ENCODE peak calls at places on chromosome 17, in six cellular contexts. J is PC-9, N is OCI-LY7, X is substantia nigra, A is tibial artery, I is IMR-90. V is an unnamed sample.

GRCh38 chr17:74076446-74076845 is 127.0 kb upstream of the RPL38 start:
- DNase-seq in J (no peak), N (no peak), X (no peak), A (no peak), I (no peak), V (no peak)

GRCh38 chr17:67569873-67570272 is 147.9 kb upstream of the NOL11 start:
- DNase-seq in J (no peak), N (no peak), X (no peak), A (no peak), I (no peak), V (no peak)

GRCh38 chr17:82231312-82231561 is 2.4 kb downstream of the SLC16A3 start:
- DNase-seq in J (no peak), N (no peak), X (no peak), A (no peak), I (no peak), V (no peak)

GRCh38 chr17:39929657-39930407 is 2.3 kb downstream of the LRRC3C start:
- DNase-seq in J (peak; percentile 93), N (no peak), X (no peak), A (no peak), I (peak; percentile 82), V (no peak)

GRCh38 chr17:62822080-62822904 is 14.2 kb upstream of the MARCHF10 start:
- DNase-seq in J (no peak), N (no peak), X (no peak), A (no peak), I (no peak), V (no peak)

GRCh38 chr17:55305321-55306087 is 40.7 kb downstream of the HLF start:
- DNase-seq in J (no peak), N (no peak), X (no peak), A (no peak), I (no peak), V (no peak)

GRCh38 chr17:77566151-77566550 is 392.4 kb upstream of the TNRC6C start:
- DNase-seq in J (no peak), N (peak; percentile 15), X (no peak), A (no peak), I (no peak), V (no peak)

GRCh38 chr17:76395980-76396379 is 11.6 kb downstream of the SPHK1 start:
- DNase-seq in J (no peak), N (no peak), X (no peak), A (no peak), I (no peak), V (no peak)

GRCh38 chr17:43528319-43528987 is 17.7 kb downstream of the ETV4 start:
- DNase-seq in J (no peak), N (no peak), X (no peak), A (no peak), I (no peak), V (no peak)

GRCh38 chr17:27495460-27495859 is 39.2 kb downstream of the KSR1 start:
- DNase-seq in J (no peak), N (peak; percentile 37), X (no peak), A (no peak), I (no peak), V (no peak)

GRCh38 chr17:29378495-29378894 is 11.7 kb upstream of the TAOK1 start:
- DNase-seq in J (no peak), N (no peak), X (no peak), A (no peak), I (no peak), V (no peak)
- H3K27ac ChIP-seq in J (no peak overlapping the region), N (no peak overlapping the region), X (peak overlapping the region; percentile 86), A (no peak overlapping the region), I (no peak overlapping the region), V (peak overlapping the region; percentile 11)

GRCh38 chr17:50973557-50974494 is 107.7 kb upstream of the TOB1 start:
- DNase-seq in J (no peak), N (no peak), X (no peak), A (no peak), I (no peak), V (no peak)

GRCh38 chr17:50981279-50981678 is 115.1 kb upstream of the TOB1 start:
- DNase-seq in J (no peak), N (no peak), X (no peak), A (no peak), I (no peak), V (no peak)

GRCh38 chr17:50979524-50979927 is 113.4 kb upstream of the TOB1 start:
- DNase-seq in J (no peak), N (no peak), X (no peak), A (no peak), I (no peak), V (no peak)

GRCh38 chr17:50976951-50977472 is 110.9 kb upstream of the TOB1 start:
- DNase-seq in J (no peak), N (no peak), X (no peak), A (no peak), I (no peak), V (no peak)

GRCh38 chr17:50977487-50978159 is 111.5 kb upstream of the TOB1 start:
- DNase-seq in J (no peak), N (no peak), X (no peak), A (no peak), I (no peak), V (no peak)
- H3K27ac ChIP-seq in J (no peak overlapping the region), N (no peak overlapping the region), X (no peak overlapping the region), A (no peak overlapping the region), I (no peak overlapping the region), V (no peak overlapping the region)

GRCh38 chr17:1029912-1030656 is 33.2 kb downstream of the TIMM22 start:
- DNase-seq in J (no peak), N (no peak), X (no peak), A (no peak), I (no peak), V (no peak)
- H3K27ac ChIP-seq in J (no peak overlapping the region), N (no peak overlapping the region), X (no peak overlapping the region), A (peak overlapping the region; percentile 75), I (no peak overlapping the region), V (peak overlapping the region; percentile 71)

DNA sequence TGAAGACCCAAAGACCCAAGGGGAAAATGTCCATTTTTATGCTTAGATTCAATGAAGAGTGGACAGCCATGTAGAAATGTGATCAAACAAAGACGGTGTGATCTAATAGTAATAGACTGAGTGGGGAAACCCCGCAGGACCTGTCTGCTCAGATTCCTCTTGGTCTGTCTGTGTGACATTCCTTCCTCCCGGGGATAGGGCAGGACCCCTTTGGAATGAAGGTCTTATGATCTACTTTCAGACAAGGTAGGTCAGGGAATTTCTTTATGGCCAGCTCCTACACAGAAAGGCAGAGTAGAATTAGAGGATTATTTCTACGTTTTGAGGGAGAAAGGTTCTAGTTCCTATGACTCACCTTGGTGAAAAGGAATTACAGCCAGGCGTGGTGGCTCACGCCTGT is 267.6 kb downstream of the STX8 start:
- DNase-seq in J (peak; percentile 74), N (no peak), X (no peak), A (no peak), I (no peak), V (no peak)
- H3K27ac ChIP-seq in J (peak overlapping the region; percentile 67), N (no peak overlapping the region), X (no peak overlapping the region), A (no peak overlapping the region), I (no peak overlapping the region), V (no peak overlapping the region)

GRCh38 chr17:48484256-48484655 is 46.6 kb downstream of the HOXB1 start:
- DNase-seq in J (no peak), N (no peak), X (no peak), A (no peak), I (peak; percentile 76), V (no peak)
- H3K27ac ChIP-seq in J (peak overlapping the region; percentile 82), N (peak overlapping the region; percentile 57), X (no peak overlapping the region), A (no peak overlapping the region), I (peak overlapping the region; percentile 74), V (no peak overlapping the region)

GRCh38 chr17:31699281-31699680 is 159.8 kb downstream of the COPRS start:
- DNase-seq in J (no peak), N (no peak), X (no peak), A (no peak), I (peak; percentile 37), V (no peak)

GRCh38 chr17:31696184-31696602 is 162.9 kb downstream of the COPRS start:
- DNase-seq in J (no peak), N (no peak), X (peak; percentile 12), A (peak; percentile 87), I (peak; percentile 88), V (peak; percentile 16)

GRCh38 chr17:31696703-31697325 is 162.2 kb downstream of the COPRS start:
- DNase-seq in J (no peak), N (no peak), X (no peak), A (no peak), I (no peak), V (no peak)

GRCh38 chr17:31698751-31699150 is 160.3 kb downstream of the COPRS start:
- DNase-seq in J (no peak), N (no peak), X (no peak), A (no peak), I (no peak), V (no peak)

DNA sequence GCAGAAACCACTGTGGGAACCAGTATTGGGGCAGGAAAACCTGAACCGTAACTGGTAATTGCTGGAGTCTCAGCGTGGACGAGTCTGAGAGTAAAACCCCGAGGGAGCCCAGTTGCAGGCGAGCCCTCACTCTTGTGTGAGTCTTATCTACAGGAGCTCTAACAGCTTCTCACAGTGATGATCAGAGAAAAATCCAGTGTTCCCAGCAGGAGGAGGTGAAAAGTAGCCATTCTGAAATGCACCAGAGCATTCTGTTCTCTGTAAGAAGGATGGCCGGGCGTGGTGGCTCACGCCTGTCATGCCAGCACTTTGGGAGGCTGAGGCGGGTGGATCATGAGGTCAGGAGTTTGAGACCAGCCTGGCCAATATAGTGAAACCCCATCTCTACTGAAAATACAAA is 161.2 kb downstream of the COPRS start:
- DNase-seq in J (no peak), N (no peak), X (no peak), A (no peak), I (no peak), V (no peak)
- H3K27ac ChIP-seq in J (no peak overlapping the region), N (no peak overlapping the region), X (no peak overlapping the region), A (peak overlapping the region; percentile 71), I (no peak overlapping the region), V (no peak overlapping the region)

GRCh38 chr17:41655611-41656111 is 31.3 kb upstream of the KRT17 start:
- DNase-seq in J (peak; percentile 96), N (no peak), X (no peak), A (no peak), I (no peak), V (no peak)

GRCh38 chr17:41654908-41655607 is 30.7 kb upstream of the KRT17 start:
- DNase-seq in J (no peak), N (no peak), X (no peak), A (no peak), I (no peak), V (no peak)

GRCh38 chr17:41653421-41654133 is 29.2 kb upstream of the KRT17 start:
- DNase-seq in J (no peak), N (no peak), X (no peak), A (no peak), I (no peak), V (no peak)

GRCh38 chr17:41652461-41652960 is 28.1 kb upstream of the KRT17 start:
- DNase-seq in J (peak; percentile 58), N (no peak), X (no peak), A (no peak), I (no peak), V (no peak)

GRCh38 chr17:41654134-41654907 is 29.9 kb upstream of the KRT17 start:
- DNase-seq in J (peak; percentile 96), N (no peak), X (no peak), A (no peak), I (no peak), V (no peak)
- H3K27ac ChIP-seq in J (peak overlapping the region; percentile 98), N (no peak overlapping the region), X (no peak overlapping the region), A (no peak overlapping the region), I (no peak overlapping the region), V (no peak overlapping the region)

GRCh38 chr17:7236808-7237207 is 2.4 kb downstream of the PHF23 start:
- DNase-seq in J (no peak), N (no peak), X (no peak), A (no peak), I (no peak), V (no peak)
- H3K27ac ChIP-seq in J (peak overlapping the region; percentile 80), N (peak overlapping the region; percentile 86), X (no peak overlapping the region), A (peak overlapping the region; percentile 91), I (no peak overlapping the region), V (peak overlapping the region; percentile 88)

V was measured in caudate nucleus.